ENCODE peak calls at places on chromosomes 4 and X, in eight cellular contexts. N is choroid plexus epithelial cell; K is LoVo; M is activated B cell treated with CpG ODN at 0.5 μM for 24 hours; B is adipocyte; F is HT-29; S is stimulated activated CD4-positive, alpha-beta T cell treated with anti-CD3 and anti-CD28 coated beads, Interleukin-4, amount 100 ng/mL, for 1 hour; T is AG08396. E is an unnamed sample.

GRCh38 chrX:1401611-1402430 is 9.9 kb upstream of the SLC25A6 start:
- DNase-seq in N (no peak), K (no peak), M (no peak), B (no peak), F (no peak), S (no peak), T (no peak), E (no peak)

GRCh38 chrX:154125356-154126040 is 18.5 kb upstream of the OPN1LW start:
- DNase-seq in N (no peak), K (no peak), M (no peak), B (no peak), F (no peak), S (peak), T (no peak), E (no peak)

GRCh38 chrX:138745215-138745614 is 33.7 kb upstream of the FGF13 start:
- DNase-seq in N (peak), K (peak), M (no peak), B (peak), F (peak), S (no peak), T (peak), E (no peak)

GRCh38 chr4:10015140-10015753 is 6.0 kb downstream of the SLC2A9 start:
- DNase-seq in N (peak), K (peak), M (no peak), B (no peak), F (peak), S (no peak), T (no peak), E (no peak)

GRCh38 chr4:33381806-33382205 is 2661.6 kb downstream of the PCDH7 start:
- DNase-seq in N (no peak), K (no peak), M (no peak), B (no peak), F (no peak), S (no peak), T (no peak), E (no peak)

GRCh38 chr4:38686682-38687081 is 22.7 kb downstream of the KLF3 start:
- DNase-seq in N (no peak), K (no peak), M (no peak), B (peak), F (no peak), S (no peak), T (no peak), E (no peak)

GRCh38 chr4:152021788-152022438 is 261.1 kb upstream of the GATB start:
- DNase-seq in N (no peak), K (no peak), M (no peak), B (no peak), F (no peak), S (no peak), T (no peak), E (no peak)

GRCh38 chrX:8632949-8633348 is 99.0 kb downstream of the ANOS1 start:
- DNase-seq in N (no peak), K (no peak), M (no peak), B (no peak), F (no peak), S (no peak), T (no peak), E (no peak)

GRCh38 chr4:52038109-52038912 is at the start of gene SGCB:
- DNase-seq in N (no peak), K (peak), M (peak), B (peak), F (no peak), S (peak), T (peak), E (no peak)

GRCh38 chr4:54745031-54745770 is 87.4 kb downstream of the KIT start:
- DNase-seq in N (peak), K (no peak), M (no peak), B (no peak), F (no peak), S (no peak), T (no peak), E (no peak)

GRCh38 chr4:48173055-48173991 is 39.3 kb upstream of the TXK start:
- DNase-seq in N (peak), K (peak), M (no peak), B (peak), F (peak), S (no peak), T (peak), E (no peak)

GRCh38 chrX:108072746-108073145 is 18.6 kb downstream of the PSMD10 start:
- DNase-seq in N (peak), K (no peak), M (no peak), B (peak), F (no peak), S (no peak), T (no peak), E (peak)

GRCh38 chr4:31946456-31946855 is 1226.3 kb downstream of the PCDH7 start:
- DNase-seq in N (no peak), K (no peak), M (no peak), B (no peak), F (no peak), S (no peak), T (no peak), E (no peak)

GRCh38 chr4:167114416-167114971 is 119.8 kb downstream of the SPOCK3 start:
- DNase-seq in N (no peak), K (no peak), M (no peak), B (peak), F (no peak), S (no peak), T (no peak), E (peak)

GRCh38 chr4:94678896-94679295 is 78.9 kb upstream of the BMPR1B start:
- DNase-seq in N (no peak), K (no peak), M (no peak), B (no peak), F (no peak), S (no peak), T (peak), E (no peak)

GRCh38 chr4:39045791-39046221 is 13.6 kb upstream of the TMEM156 start:
- DNase-seq in N (peak), K (no peak), M (no peak), B (no peak), F (no peak), S (peak), T (no peak), E (no peak)

GRCh38 chr4:5755679-5756078 is 44.7 kb downstream of the EVC start:
- DNase-seq in N (no peak), K (no peak), M (no peak), B (no peak), F (no peak), S (no peak), T (peak), E (no peak)

GRCh38 chr4:108141213-108142045 is 27.3 kb downstream of the LEF1 start:
- DNase-seq in N (no peak), K (no peak), M (no peak), B (peak), F (no peak), S (peak), T (no peak), E (no peak)